ENCODE peak calls at places on chromosomes 13 and 19, in seven cellular contexts. A is body of pancreas; L is naive thymus-derived CD4-positive, alpha-beta T cell; R is WERI-Rb-1; Q is AG04450; F is heart left ventricle; G is GM12878. B is an unnamed sample.
A peak's percentile ranks its signal among the peaks of the same experiment; 100 is the strongest.

GRCh38 chr19:39052243-39052746 is 19.9 kb upstream of the FBXO27 start:
- DNase-seq in A (peak; percentile 62), L (peak; percentile 69), Q (peak; percentile 20), F (no peak), R (peak; percentile 83), G (no peak), B (peak; percentile 67)

GRCh38 chr19:30169196-30169900 is 202.8 kb upstream of the ZNF536 start:
- DNase-seq in Q (no peak), F (no peak), R (no peak), G (no peak), L (no peak), A (no peak), B (no peak)

GRCh38 chr13:76440568-76440967 is 445.6 kb downstream of the KCTD12 start:
- DNase-seq in R (no peak), F (no peak), Q (no peak), L (no peak), A (no peak), G (peak; percentile 17), B (no peak)

GRCh38 chr19:8361921-8362793 is 1.8 kb upstream of the ANGPTL4 start:
- DNase-seq in R (peak; percentile 42), F (peak; percentile 97), L (no peak), G (no peak), A (peak; percentile 99), Q (peak; percentile 94), B (peak; percentile 99)

GRCh38 chr19:3034845-3035541 is 5.9 kb upstream of the TLE2 start:
- DNase-seq in G (peak; percentile 1), F (no peak), A (peak; percentile 51), Q (no peak), R (peak; percentile 58), L (peak; percentile 18), B (peak; percentile 59)

GRCh38 chr19:3821857-3822364 is 35.7 kb upstream of the MATK start:
- DNase-seq in Q (no peak), A (peak; percentile 64), F (peak; percentile 62), R (peak; percentile 80), G (no peak), L (peak; percentile 96), B (peak; percentile 53)

GRCh38 chr19:17419154-17419490 is 725 bp upstream of the MVB12A start:
- DNase-seq in F (no peak), G (no peak), L (no peak), R (no peak), Q (no peak), A (no peak), B (peak; percentile 50)

GRCh38 chr13:48144413-48145035 is 49.6 kb upstream of the MED4 start:
- DNase-seq in A (peak; percentile 68), R (no peak), L (no peak), G (no peak), F (peak; percentile 59), Q (no peak), B (peak; percentile 39)

GRCh38 chr13:78576266-78576665 is 27.1 kb downstream of the POU4F1 start:
- DNase-seq in G (no peak), F (no peak), Q (no peak), L (no peak), R (no peak), A (no peak), B (no peak)

GRCh38 chr19:50534478-50534877 is 20.8 kb upstream of the ASPDH start:
- DNase-seq in G (no peak), R (no peak), F (no peak), A (no peak), L (no peak), Q (no peak), B (no peak)

GRCh38 chr13:102128216-102128800 is 273.5 kb downstream of the FGF14 start:
- DNase-seq in Q (no peak), G (no peak), R (no peak), L (no peak), A (no peak), F (no peak), B (peak; percentile 71)

GRCh38 chr13:114131581-114132418 is 623 bp downstream of the RASA3 start:
- DNase-seq in Q (no peak), A (no peak), F (peak; percentile 39), L (peak; percentile 58), G (no peak), R (no peak), B (peak; percentile 67)

GRCh38 chr19:38070573-38070972 is 153.4 kb downstream of the DPF1 start:
- DNase-seq in G (no peak), Q (peak; percentile 43), R (no peak), F (no peak), A (no peak), L (no peak), B (peak; percentile 65)

GRCh38 chr13:33865945-33866344 is 48.0 kb downstream of the RFC3 start:
- DNase-seq in L (no peak), G (peak; percentile 37), Q (no peak), F (no peak), A (no peak), R (no peak), B (no peak)

DNA sequence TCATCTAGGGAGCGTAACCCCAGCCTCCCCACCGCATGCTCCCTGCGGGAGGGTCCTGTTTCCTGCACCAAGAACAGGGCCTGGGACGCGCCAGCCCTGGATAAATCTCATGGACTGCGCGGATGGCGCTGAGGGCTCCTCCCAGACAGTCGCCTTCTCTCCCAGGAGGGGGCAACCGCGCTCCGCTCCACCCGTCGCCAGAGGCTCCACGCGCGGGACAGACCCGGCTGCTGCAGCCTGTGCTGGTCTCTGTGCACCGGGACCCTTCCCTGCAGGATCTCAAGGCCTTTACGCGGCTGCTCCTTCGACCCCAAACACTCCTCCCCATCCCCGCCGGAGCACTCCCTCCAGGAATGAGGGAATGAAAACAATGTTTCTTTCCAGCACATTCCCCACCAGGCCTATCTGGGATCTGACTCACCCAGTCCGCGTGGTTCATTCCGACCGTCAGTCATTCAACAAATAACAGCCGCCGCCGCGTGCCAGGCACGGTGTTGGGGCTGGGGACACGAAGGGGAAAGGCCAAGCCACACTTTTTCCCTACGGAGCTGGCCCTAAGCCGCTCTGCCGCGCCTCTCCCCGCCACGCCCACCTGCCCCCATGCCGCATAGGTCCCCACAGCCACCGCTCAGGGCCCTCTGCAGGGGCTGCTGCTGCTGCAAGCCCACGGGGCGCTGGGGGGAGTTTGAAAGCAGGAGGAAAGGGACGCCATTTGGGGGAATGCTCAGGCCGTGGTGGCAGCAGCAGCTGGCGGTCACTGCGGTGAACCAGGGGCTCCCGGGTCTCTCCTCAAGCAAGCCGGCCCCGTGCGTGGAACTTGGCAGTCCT is 6.0 kb downstream of the PNMA8B start:
- DNase-seq in L (no peak), Q (no peak), A (peak; percentile 48), G (no peak), F (peak; percentile 63), R (no peak), B (peak; percentile 78)
- H3K27me3 ChIP-seq in L (peaks cover 5% of the 10 kb centered on the region), Q (peaks cover 50% of the 10 kb centered on the region), A (no peaks in the 10 kb centered on the region), G (peaks cover 18% of the 10 kb centered on the region), F (peaks cover 78% of the 10 kb centered on the region), R (no peaks in the 10 kb centered on the region), B (no peaks in the 10 kb centered on the region)

GRCh38 chr19:45972081-45972943 is 1.4 kb downstream of the NOVA2 start:
- DNase-seq in G (no peak), F (peak; percentile 45), A (no peak), R (peak; percentile 31), Q (no peak), L (peak; percentile 33), B (no peak)
- H3K27me3 ChIP-seq in G (no peaks in the 10 kb centered on the region), F (peaks cover 60% of the 10 kb centered on the region), A (no peaks in the 10 kb centered on the region), R (no peaks in the 10 kb centered on the region), Q (peaks cover 53% of the 10 kb centered on the region), L (no peaks in the 10 kb centered on the region), B (peaks cover 51% of the 10 kb centered on the region)

DNA sequence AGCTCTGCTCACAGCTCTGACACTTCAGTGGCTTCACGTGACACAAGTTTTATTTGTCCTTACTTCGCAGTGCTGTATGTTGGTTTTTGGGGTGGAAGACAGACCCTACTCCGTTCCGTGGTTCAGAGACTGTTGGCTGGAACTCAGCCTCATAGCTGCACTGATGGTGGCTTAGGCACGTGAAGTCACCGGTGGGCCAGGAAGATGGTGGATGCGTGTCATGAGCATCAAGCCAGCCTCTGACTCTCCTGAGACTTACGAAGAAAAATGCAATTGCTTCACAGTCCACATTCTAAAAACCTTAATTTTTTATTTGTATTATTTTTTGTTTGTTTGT is 161.4 kb upstream of the SOX1 start:
- DNase-seq in F (no peak), G (no peak), R (no peak), A (no peak), Q (no peak), L (no peak), B (no peak)
- H3K27me3 ChIP-seq in F (no peaks in the 10 kb centered on the region), G (no peaks in the 10 kb centered on the region), R (peaks cover 93% of the 10 kb centered on the region), A (no peaks in the 10 kb centered on the region), Q (no peaks in the 10 kb centered on the region), L (no peaks in the 10 kb centered on the region), B (no peaks in the 10 kb centered on the region)

GRCh38 chr13:52751196-52751595 is 11.6 kb upstream of the CNMD start:
- DNase-seq in G (no peak), F (no peak), R (no peak), A (no peak), Q (no peak), L (no peak), B (no peak)

GRCh38 chr13:52746141-52746540 is 6.5 kb upstream of the CNMD start:
- DNase-seq in Q (no peak), L (no peak), A (no peak), F (no peak), G (no peak), R (no peak), B (no peak)

GRCh38 chr13:52749446-52749845 is 9.8 kb upstream of the CNMD start:
- DNase-seq in F (no peak), G (no peak), L (no peak), Q (no peak), A (no peak), R (peak; percentile 54), B (no peak)

GRCh38 chr13:52744842-52745241 is 5.2 kb upstream of the CNMD start:
- DNase-seq in L (no peak), A (no peak), F (no peak), R (peak; percentile 14), G (no peak), Q (no peak), B (no peak)

DNA sequence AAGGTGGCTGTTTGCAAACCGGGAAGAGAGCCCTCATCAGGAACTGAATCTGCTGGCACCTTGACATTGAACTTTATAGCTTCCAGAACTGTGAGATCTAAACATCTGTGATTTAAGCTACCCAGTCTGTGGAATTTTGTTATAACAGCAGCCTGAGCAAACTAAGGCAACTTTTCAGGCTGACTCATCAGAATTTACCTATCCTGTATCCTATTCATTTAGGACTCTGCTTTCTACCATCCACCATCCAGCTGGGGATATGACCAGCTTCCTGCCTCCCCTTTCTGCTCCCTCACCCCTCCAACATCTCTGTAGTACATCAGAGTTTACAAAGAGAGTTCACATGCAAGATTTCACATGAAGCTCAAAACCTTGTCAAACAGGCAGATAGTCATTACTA is 11.1 kb upstream of the CNMD start:
- DNase-seq in F (no peak), Q (no peak), G (no peak), A (no peak), R (no peak), L (no peak), B (no peak)
- H3K27me3 ChIP-seq in F (no peaks in the 10 kb centered on the region), Q (no peaks in the 10 kb centered on the region), G (no peaks in the 10 kb centered on the region), A (no peaks in the 10 kb centered on the region), R (no peaks in the 10 kb centered on the region), L (no peaks in the 10 kb centered on the region), B (no peaks in the 10 kb centered on the region)

DNA sequence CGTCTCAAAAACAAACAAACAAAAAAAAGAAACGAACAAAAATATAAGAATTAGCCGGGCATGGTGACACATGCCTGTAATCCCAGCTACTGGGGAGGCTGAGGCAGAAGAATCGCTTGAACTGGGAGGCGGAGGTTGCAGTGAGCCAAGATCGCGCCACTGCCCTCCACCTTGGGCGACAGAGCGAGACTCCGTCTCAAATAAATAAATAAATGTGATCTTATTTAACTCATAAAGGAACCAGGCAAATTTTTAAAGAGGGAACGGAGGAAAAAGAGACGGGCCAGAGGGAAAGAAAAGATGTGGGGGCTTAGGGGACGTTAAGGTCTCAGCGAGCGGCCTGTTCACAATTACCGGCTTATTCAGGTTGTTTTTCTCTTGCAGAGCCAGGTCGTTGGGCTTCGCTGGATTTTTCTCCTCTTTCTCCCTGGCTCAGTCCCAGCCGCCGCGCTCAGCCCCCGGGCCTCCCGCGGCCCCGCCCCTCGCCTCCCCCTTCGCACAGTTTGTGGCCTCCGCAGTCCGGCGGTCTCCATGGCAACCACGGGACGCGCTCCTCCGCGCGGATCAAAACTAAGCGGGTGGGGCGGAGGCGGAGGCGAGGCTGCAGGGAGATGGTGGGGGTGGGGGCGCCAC is 2.8 kb upstream of the CCDC8 start:
- DNase-seq in G (no peak), F (peak; percentile 93), Q (peak; percentile 65), L (no peak), R (peak; percentile 98), A (peak; percentile 91), B (peak; percentile 86)
- H3K27me3 ChIP-seq in G (peaks cover 2% of the 10 kb centered on the region), F (peaks cover 52% of the 10 kb centered on the region), Q (peaks cover 3% of the 10 kb centered on the region), L (peaks cover 2% of the 10 kb centered on the region), R (no peaks in the 10 kb centered on the region), A (no peaks in the 10 kb centered on the region), B (peaks cover 10% of the 10 kb centered on the region)